ENCODE peak calls at places on chromosomes 4 and X, in seven cellular contexts. C is cardiac muscle cell; R is endothelial cell of umbilical vein; X is CD4-positive, alpha-beta T cell; U is dorsolateral prefrontal cortex; W is AG04450; P is heart left ventricle. G is an unnamed sample.
A peak's percentile ranks its signal among the peaks of the same experiment; 100 is the strongest.

GRCh38 chr4:37822220-37822619 is 4.3 kb upstream of the PGM2 start:
- DNase-seq in P (no peak), W (no peak), U (no peak), C (peak; percentile 39), X (no peak), R (no peak), G (no peak)

GRCh38 chr4:183390374-183390773 is 54.1 kb upstream of the CDKN2AIP start:
- DNase-seq in C (no peak), X (no peak), P (no peak), R (no peak), U (no peak), W (no peak), G (no peak)

GRCh38 chr4:153074501-153075255 is 129.6 kb upstream of the TRIM2 start:
- DNase-seq in C (peak; percentile 59), P (no peak), W (no peak), X (no peak), R (no peak), U (no peak), G (no peak)

GRCh38 chrX:109270580-109271484 is 211.1 kb downstream of the GUCY2F start:
- DNase-seq in U (no peak), W (no peak), R (no peak), C (peak; percentile 70), X (no peak), P (no peak), G (no peak)

GRCh38 chrX:17595456-17596035 is 141.7 kb upstream of the SCML1 start:
- DNase-seq in R (peak; percentile 85), P (no peak), W (no peak), U (no peak), X (no peak), C (peak; percentile 48), G (no peak)

GRCh38 chrX:50838820-50839600 is 25.0 kb upstream of the SHROOM4 start:
- DNase-seq in X (no peak), C (peak; percentile 52), U (no peak), R (peak; percentile 75), W (no peak), P (no peak), G (no peak)

GRCh38 chr4:174120446-174121142 is 162.9 kb downstream of the FBXO8 start:
- DNase-seq in P (peak; percentile 64), C (peak; percentile 92), W (peak; percentile 27), U (peak; percentile 7), X (no peak), R (peak; percentile 65), G (peak; percentile 34)

GRCh38 chrX:10199212-10199611 is 42.4 kb downstream of the CLCN4 start:
- DNase-seq in X (no peak), C (peak; percentile 78), U (no peak), W (no peak), P (no peak), R (peak; percentile 11), G (no peak)

GRCh38 chr4:1767770-1768366 is 25.2 kb upstream of the FGFR3 start:
- DNase-seq in U (no peak), R (peak; percentile 31), P (no peak), X (no peak), C (peak; percentile 42), W (no peak), G (peak; percentile 48)

GRCh38 chr4:78551420-78552351 is at the start of gene ANXA3:
- DNase-seq in U (no peak), P (peak; percentile 76), R (peak; percentile 39), X (no peak), W (no peak), C (peak; percentile 32), G (peak; percentile 49)

GRCh38 chrX:150184487-150184886 is 178.6 kb upstream of the MAMLD1 start:
- DNase-seq in P (no peak), C (no peak), U (no peak), R (peak; percentile 6), W (no peak), X (no peak), G (no peak)

GRCh38 chrX:30364229-30364628 is 55.0 kb upstream of the NR0B1 start:
- DNase-seq in C (no peak), W (no peak), P (no peak), R (no peak), X (no peak), U (no peak), G (no peak)

GRCh38 chr4:15100380-15100779 is 98.1 kb downstream of the CPEB2 start:
- DNase-seq in R (no peak), P (no peak), U (no peak), W (no peak), C (no peak), X (no peak), G (no peak)

GRCh38 chr4:66273110-66273509 is 602.8 kb upstream of the EPHA5 start:
- DNase-seq in X (no peak), C (no peak), R (no peak), W (no peak), U (no peak), P (no peak), G (no peak)

GRCh38 chr4:20615492-20616136 is 84.6 kb upstream of the PACRGL start:
- DNase-seq in C (peak; percentile 15), P (no peak), U (no peak), R (peak; percentile 48), W (no peak), X (no peak), G (no peak)

GRCh38 chr4:132767901-132768300 is 381.2 kb upstream of the PCDH10 start:
- DNase-seq in U (no peak), C (no peak), X (no peak), R (no peak), P (no peak), W (no peak), G (no peak)

GRCh38 chr4:163941221-163941865 is 446.9 kb downstream of the TMA16 start:
- DNase-seq in W (no peak), P (no peak), R (no peak), C (no peak), X (no peak), U (no peak), G (no peak)

DNA sequence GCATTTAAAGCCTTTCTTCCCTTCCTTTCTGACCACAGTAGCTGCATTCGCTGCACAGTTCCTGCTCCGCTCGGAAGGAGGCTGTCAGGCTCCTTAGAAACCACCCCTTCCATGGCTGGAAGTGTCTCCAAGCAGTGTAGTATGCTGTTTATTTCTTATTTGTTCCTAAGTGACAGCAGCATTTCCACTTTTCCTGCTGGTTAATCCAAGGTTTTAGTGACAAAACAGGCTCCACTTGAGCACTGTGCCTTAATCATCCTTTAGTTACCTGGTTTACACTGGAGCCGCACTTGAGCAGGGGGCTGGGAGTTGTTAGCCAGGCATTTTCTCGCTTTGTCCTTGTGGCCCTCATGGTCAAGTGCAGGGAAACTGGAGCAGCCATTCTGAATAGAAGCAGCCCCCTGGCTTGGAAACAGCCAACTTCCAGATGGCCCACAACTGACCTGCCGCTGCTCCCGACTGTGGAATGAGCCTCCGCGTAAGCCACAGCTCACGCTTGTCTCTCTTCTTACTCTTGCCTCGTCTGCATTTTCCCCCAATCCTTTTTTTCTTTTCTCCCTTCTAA is 739.3 kb upstream of the TENM3 start:
- DNase-seq in R (no peak), P (no peak), C (no peak), U (no peak), W (no peak), X (no peak), G (no peak)
- TF ChIP-seq CTCF in R (no peak), P (no peak), C (no peak), U (no peak), W (no peak), X (no peak), G (no peak)

GRCh38 chr4:83456184-83456501 is 285 bp downstream of the MRPS18C start:
- DNase-seq in P (no peak), W (no peak), C (no peak), U (no peak), R (no peak), X (no peak), G (no peak)

GRCh38 chr4:83454626-83455025 is 997 bp downstream of the HELQ start:
- DNase-seq in X (no peak), W (no peak), R (no peak), U (no peak), P (no peak), C (peak; percentile 30), G (no peak)

DNA sequence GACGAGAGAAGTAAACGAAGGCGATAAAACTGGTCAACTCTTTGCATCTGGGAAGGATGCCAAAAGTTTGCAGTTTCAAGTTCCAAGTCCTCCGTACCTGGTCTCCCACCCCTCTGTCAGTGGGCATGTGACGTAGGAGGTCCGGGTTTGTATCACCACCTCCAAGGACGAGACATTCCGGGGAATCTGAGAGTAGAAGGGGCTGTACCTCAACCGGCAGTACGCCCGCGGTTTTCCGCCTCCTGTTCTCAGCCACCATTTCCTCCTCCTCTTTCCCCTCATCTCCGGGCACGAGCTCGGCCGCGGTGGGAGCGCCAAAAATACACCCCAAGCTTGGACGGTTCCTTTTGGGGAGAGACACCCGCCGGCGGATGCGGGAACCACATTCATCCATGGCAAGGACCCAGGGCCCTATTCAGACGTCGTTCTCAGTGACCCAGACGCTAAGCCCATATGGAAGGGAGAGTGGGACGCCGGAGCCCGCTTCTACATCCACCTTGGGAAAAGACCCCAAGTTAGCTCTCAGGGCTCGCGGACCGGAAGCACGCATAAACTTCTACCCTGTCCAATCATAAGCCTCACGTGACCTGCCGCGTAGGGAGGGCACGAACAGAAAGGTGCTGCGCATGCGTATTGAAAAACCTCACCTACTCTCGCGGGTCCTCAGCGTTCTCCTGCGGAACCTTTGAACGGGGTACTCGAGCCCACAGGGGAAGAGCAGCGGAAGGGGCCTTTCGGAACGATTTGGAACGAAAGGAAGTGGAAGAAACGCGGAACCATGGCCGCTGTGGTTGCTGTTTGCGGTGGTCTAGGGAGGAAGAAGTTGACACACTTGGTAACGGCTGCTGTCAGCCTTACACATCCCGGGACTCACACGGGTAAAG is at the start of the genes HELQ and MRPS18C:
- DNase-seq in P (peak; percentile 96), C (peak; percentile 99), W (peak; percentile 99), X (peak; percentile 89), U (peak; percentile 95), R (peak; percentile 99), G (peak; percentile 88)
- TF ChIP-seq CTCF in P (no peak), C (peak; percentile 36), W (peak; percentile 31), X (no peak), U (no peak), R (no peak), G (no peak)

GRCh38 chr4:56271121-56271520 is 116.2 kb downstream of the AASDH start:
- DNase-seq in W (no peak), C (no peak), U (no peak), P (no peak), X (no peak), R (no peak), G (no peak)
- TF ChIP-seq CTCF in W (no peak), C (no peak), U (no peak), P (no peak), X (no peak), R (no peak), G (no peak)

DNA sequence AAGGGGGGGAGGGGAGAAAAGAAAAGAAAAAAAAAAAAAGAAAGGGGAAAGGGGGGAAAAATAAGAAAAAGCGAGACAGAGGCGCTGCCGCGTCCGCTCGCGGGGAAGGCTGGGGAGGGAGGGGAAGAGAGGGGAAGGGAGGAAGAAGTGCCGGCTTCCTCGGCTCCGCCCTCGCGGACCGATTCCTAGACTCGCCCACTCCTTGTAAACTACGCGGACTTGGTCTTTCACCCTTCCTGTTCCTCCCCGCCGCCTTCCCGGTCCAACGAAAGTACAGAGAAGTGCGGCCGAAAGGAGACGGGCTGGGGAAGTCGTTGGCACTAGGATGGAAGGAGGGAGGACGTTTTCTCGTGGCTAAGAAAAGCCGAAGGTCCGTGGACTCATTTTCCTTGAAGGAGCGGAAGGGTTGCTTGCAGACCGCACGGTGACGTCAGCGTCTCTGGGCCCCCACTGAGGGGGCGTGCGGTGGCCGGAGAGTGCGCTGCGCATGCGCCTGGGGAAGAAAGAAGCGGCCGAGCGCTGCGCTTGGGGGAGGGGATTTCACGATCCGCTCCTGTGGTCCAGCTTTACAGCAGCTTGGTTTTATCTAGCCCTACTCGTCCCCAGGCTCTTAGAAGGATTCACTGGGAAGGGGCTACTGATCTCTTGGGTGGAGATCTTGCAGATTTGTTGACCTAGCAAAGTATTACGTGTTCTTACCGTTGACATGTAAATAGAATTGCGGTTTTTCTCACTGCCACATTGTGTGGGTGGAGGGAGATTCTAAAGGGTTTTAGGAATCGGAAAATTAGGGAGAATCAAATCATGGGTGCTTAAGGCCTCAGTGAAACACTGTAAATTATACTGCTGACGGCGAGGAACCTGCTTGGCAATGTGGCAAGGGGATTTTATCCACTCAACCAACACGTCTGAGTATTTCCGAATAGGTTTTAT is at the start of gene CCNI:
- DNase-seq in C (peak; percentile 99), X (peak; percentile 87), P (peak; percentile 98), R (peak; percentile 99), W (peak; percentile 96), U (peak; percentile 94), G (peak; percentile 94)
- TF ChIP-seq CTCF in C (no peak), X (no peak), P (no peak), R (no peak), W (no peak), U (no peak), G (no peak)

G was measured in progenitor cell of endocrine pancreas.